ENCODE peak calls at places on chromosomes 16 and 17, in ten cellular contexts. One of them, this sample, is unnamed.

GRCh38 chr17:18960803-18961511 is 9.0 kb downstream of the SLC5A10 start:
- DNase-seq in T-helper 1 cell: peak
- DNase-seq in iris pigment epithelial cell: peak
- DNase-seq in effector memory CD8-positive, alpha-beta T cell: peak
- DNase-seq in iPS DF 19.7: no peak
- DNase-seq in activated T-helper 1 cell treated with Interleukin-2 at 50 U/mL for 16 hours: peak
- DNase-seq in activated CD4-positive, alpha-beta T cell treated with anti-CD3 and anti-CD28 coated beads, Interleukin-2, amount 50 U/mL, for 24 hours: peak
- DNase-seq in left lobe of liver: peak
- DNase-seq in NCI-H1105 treated with DMSO at 0.1 percent for 48 hours: peak
- DNase-seq in GM06990: peak
- DNase-seq in this sample: peak

GRCh38 chr17:46818319-46818928 is at the start of gene WNT3:
- DNase-seq in activated CD4-positive, alpha-beta T cell treated with anti-CD3 and anti-CD28 coated beads, Interleukin-2, amount 50 U/mL, for 24 hours: no peak
- DNase-seq in effector memory CD8-positive, alpha-beta T cell: no peak
- DNase-seq in NCI-H1105 treated with DMSO at 0.1 percent for 48 hours: peak
- DNase-seq in T-helper 1 cell: peak
- DNase-seq in iPS DF 19.7: no peak
- DNase-seq in iris pigment epithelial cell: no peak
- DNase-seq in GM06990: no peak
- DNase-seq in activated T-helper 1 cell treated with Interleukin-2 at 50 U/mL for 16 hours: peak
- DNase-seq in left lobe of liver: no peak
- DNase-seq in this sample: no peak

GRCh38 chr17:41777579-41778188 is 8.8 kb downstream of the JUP start:
- DNase-seq in activated T-helper 1 cell treated with Interleukin-2 at 50 U/mL for 16 hours: no peak
- DNase-seq in effector memory CD8-positive, alpha-beta T cell: no peak
- DNase-seq in T-helper 1 cell: no peak
- DNase-seq in iris pigment epithelial cell: peak
- DNase-seq in activated CD4-positive, alpha-beta T cell treated with anti-CD3 and anti-CD28 coated beads, Interleukin-2, amount 50 U/mL, for 24 hours: no peak
- DNase-seq in NCI-H1105 treated with DMSO at 0.1 percent for 48 hours: peak
- DNase-seq in GM06990: no peak
- DNase-seq in iPS DF 19.7: no peak
- DNase-seq in left lobe of liver: peak
- DNase-seq in this sample: peak

GRCh38 chr17:29168079-29168758 is 12.0 kb downstream of the MYO18A start:
- DNase-seq in iris pigment epithelial cell: no peak
- DNase-seq in left lobe of liver: no peak
- DNase-seq in NCI-H1105 treated with DMSO at 0.1 percent for 48 hours: no peak
- DNase-seq in effector memory CD8-positive, alpha-beta T cell: no peak
- DNase-seq in activated T-helper 1 cell treated with Interleukin-2 at 50 U/mL for 16 hours: no peak
- DNase-seq in activated CD4-positive, alpha-beta T cell treated with anti-CD3 and anti-CD28 coated beads, Interleukin-2, amount 50 U/mL, for 24 hours: no peak
- DNase-seq in GM06990: no peak
- DNase-seq in T-helper 1 cell: no peak
- DNase-seq in iPS DF 19.7: no peak
- DNase-seq in this sample: peak

GRCh38 chr16:53304334-53304733 is 129.9 kb upstream of the RBL2 start:
- DNase-seq in NCI-H1105 treated with DMSO at 0.1 percent for 48 hours: no peak
- DNase-seq in iPS DF 19.7: no peak
- DNase-seq in GM06990: no peak
- DNase-seq in T-helper 1 cell: no peak
- DNase-seq in iris pigment epithelial cell: no peak
- DNase-seq in left lobe of liver: no peak
- DNase-seq in activated CD4-positive, alpha-beta T cell treated with anti-CD3 and anti-CD28 coated beads, Interleukin-2, amount 50 U/mL, for 24 hours: no peak
- DNase-seq in activated T-helper 1 cell treated with Interleukin-2 at 50 U/mL for 16 hours: no peak
- DNase-seq in effector memory CD8-positive, alpha-beta T cell: no peak
- DNase-seq in this sample: no peak

GRCh38 chr17:62718420-62718819 is 89.7 kb downstream of the MARCHF10 start:
- DNase-seq in GM06990: no peak
- DNase-seq in T-helper 1 cell: no peak
- DNase-seq in iPS DF 19.7: no peak
- DNase-seq in iris pigment epithelial cell: peak
- DNase-seq in NCI-H1105 treated with DMSO at 0.1 percent for 48 hours: no peak
- DNase-seq in effector memory CD8-positive, alpha-beta T cell: no peak
- DNase-seq in activated CD4-positive, alpha-beta T cell treated with anti-CD3 and anti-CD28 coated beads, Interleukin-2, amount 50 U/mL, for 24 hours: no peak
- DNase-seq in left lobe of liver: no peak
- DNase-seq in activated T-helper 1 cell treated with Interleukin-2 at 50 U/mL for 16 hours: no peak
- DNase-seq in this sample: no peak

GRCh38 chr17:31674305-31674704 is 184.7 kb downstream of the COPRS start:
- DNase-seq in left lobe of liver: peak
- DNase-seq in iris pigment epithelial cell: peak
- DNase-seq in activated T-helper 1 cell treated with Interleukin-2 at 50 U/mL for 16 hours: no peak
- DNase-seq in activated CD4-positive, alpha-beta T cell treated with anti-CD3 and anti-CD28 coated beads, Interleukin-2, amount 50 U/mL, for 24 hours: no peak
- DNase-seq in iPS DF 19.7: no peak
- DNase-seq in effector memory CD8-positive, alpha-beta T cell: no peak
- DNase-seq in NCI-H1105 treated with DMSO at 0.1 percent for 48 hours: no peak
- DNase-seq in T-helper 1 cell: no peak
- DNase-seq in GM06990: no peak
- DNase-seq in this sample: no peak

GRCh38 chr16:83470406-83470805 is 337.4 kb upstream of the HSBP1 start:
- DNase-seq in NCI-H1105 treated with DMSO at 0.1 percent for 48 hours: no peak
- DNase-seq in GM06990: no peak
- DNase-seq in iPS DF 19.7: no peak
- DNase-seq in effector memory CD8-positive, alpha-beta T cell: no peak
- DNase-seq in activated CD4-positive, alpha-beta T cell treated with anti-CD3 and anti-CD28 coated beads, Interleukin-2, amount 50 U/mL, for 24 hours: no peak
- DNase-seq in T-helper 1 cell: no peak
- DNase-seq in iris pigment epithelial cell: peak
- DNase-seq in activated T-helper 1 cell treated with Interleukin-2 at 50 U/mL for 16 hours: no peak
- DNase-seq in left lobe of liver: no peak
- DNase-seq in this sample: no peak

GRCh38 chr17:68248886-68249872 is 1.3 kb downstream of the AMZ2 start:
- DNase-seq in activated CD4-positive, alpha-beta T cell treated with anti-CD3 and anti-CD28 coated beads, Interleukin-2, amount 50 U/mL, for 24 hours: no peak
- DNase-seq in left lobe of liver: peak
- DNase-seq in activated T-helper 1 cell treated with Interleukin-2 at 50 U/mL for 16 hours: no peak
- DNase-seq in effector memory CD8-positive, alpha-beta T cell: no peak
- DNase-seq in iris pigment epithelial cell: no peak
- DNase-seq in GM06990: no peak
- DNase-seq in iPS DF 19.7: no peak
- DNase-seq in T-helper 1 cell: no peak
- DNase-seq in NCI-H1105 treated with DMSO at 0.1 percent for 48 hours: no peak
- DNase-seq in this sample: no peak

GRCh38 chr17:57110152-57110542 is 25.1 kb downstream of the AKAP1 start:
- DNase-seq in activated CD4-positive, alpha-beta T cell treated with anti-CD3 and anti-CD28 coated beads, Interleukin-2, amount 50 U/mL, for 24 hours: no peak
- DNase-seq in GM06990: no peak
- DNase-seq in NCI-H1105 treated with DMSO at 0.1 percent for 48 hours: no peak
- DNase-seq in activated T-helper 1 cell treated with Interleukin-2 at 50 U/mL for 16 hours: no peak
- DNase-seq in left lobe of liver: peak
- DNase-seq in iris pigment epithelial cell: no peak
- DNase-seq in effector memory CD8-positive, alpha-beta T cell: no peak
- DNase-seq in T-helper 1 cell: no peak
- DNase-seq in iPS DF 19.7: no peak
- DNase-seq in this sample: no peak

GRCh38 chr17:19978206-19978802 is 676 bp upstream of the AKAP10 start:
- DNase-seq in NCI-H1105 treated with DMSO at 0.1 percent for 48 hours: no peak
- DNase-seq in iPS DF 19.7: no peak
- DNase-seq in T-helper 1 cell: no peak
- DNase-seq in effector memory CD8-positive, alpha-beta T cell: no peak
- DNase-seq in iris pigment epithelial cell: no peak
- DNase-seq in GM06990: no peak
- DNase-seq in activated T-helper 1 cell treated with Interleukin-2 at 50 U/mL for 16 hours: no peak
- DNase-seq in activated CD4-positive, alpha-beta T cell treated with anti-CD3 and anti-CD28 coated beads, Interleukin-2, amount 50 U/mL, for 24 hours: no peak
- DNase-seq in left lobe of liver: no peak
- DNase-seq in this sample: no peak

GRCh38 chr16:70737377-70738082 is 51.7 kb upstream of the MTSS2 start:
- DNase-seq in GM06990: peak
- DNase-seq in effector memory CD8-positive, alpha-beta T cell: peak
- DNase-seq in iPS DF 19.7: no peak
- DNase-seq in activated CD4-positive, alpha-beta T cell treated with anti-CD3 and anti-CD28 coated beads, Interleukin-2, amount 50 U/mL, for 24 hours: peak
- DNase-seq in T-helper 1 cell: peak
- DNase-seq in activated T-helper 1 cell treated with Interleukin-2 at 50 U/mL for 16 hours: peak
- DNase-seq in iris pigment epithelial cell: peak
- DNase-seq in left lobe of liver: peak
- DNase-seq in NCI-H1105 treated with DMSO at 0.1 percent for 48 hours: no peak
- DNase-seq in this sample: no peak

GRCh38 chr16:15777533-15778203 is 79.2 kb downstream of the MYH11 start:
- DNase-seq in NCI-H1105 treated with DMSO at 0.1 percent for 48 hours: peak
- DNase-seq in T-helper 1 cell: no peak
- DNase-seq in GM06990: no peak
- DNase-seq in iPS DF 19.7: no peak
- DNase-seq in left lobe of liver: no peak
- DNase-seq in activated T-helper 1 cell treated with Interleukin-2 at 50 U/mL for 16 hours: no peak
- DNase-seq in effector memory CD8-positive, alpha-beta T cell: no peak
- DNase-seq in iris pigment epithelial cell: peak
- DNase-seq in activated CD4-positive, alpha-beta T cell treated with anti-CD3 and anti-CD28 coated beads, Interleukin-2, amount 50 U/mL, for 24 hours: no peak
- DNase-seq in this sample: peak

GRCh38 chr16:87621976-87622713 is 19.8 kb downstream of the JPH3 start:
- DNase-seq in T-helper 1 cell: no peak
- DNase-seq in activated T-helper 1 cell treated with Interleukin-2 at 50 U/mL for 16 hours: no peak
- DNase-seq in iPS DF 19.7: no peak
- DNase-seq in left lobe of liver: no peak
- DNase-seq in effector memory CD8-positive, alpha-beta T cell: no peak
- DNase-seq in GM06990: no peak
- DNase-seq in NCI-H1105 treated with DMSO at 0.1 percent for 48 hours: no peak
- DNase-seq in activated CD4-positive, alpha-beta T cell treated with anti-CD3 and anti-CD28 coated beads, Interleukin-2, amount 50 U/mL, for 24 hours: no peak
- DNase-seq in iris pigment epithelial cell: no peak
- DNase-seq in this sample: no peak

This sample was measured in endothelial cell of umbilical vein.